ENCODE peak calls at places on chromosomes 5 and 9, in ten cellular contexts. A is heart left ventricle, N is heart right ventricle, M is adipocyte, H is Peyer's patch, V is mesenchymal stem cell, P is pancreas, O is tibial artery, D is stomach, L is body of pancreas. X is an unnamed sample.

GRCh38 chr5:97089149-97089801 is 53.1 kb downstream of the LIX1 start:
- DNase-seq in N (no peak), L (no peak), D (no peak), V (no peak), P (no peak), H (no peak), M (no peak), O (no peak), A (no peak), X (no peak)

GRCh38 chr9:88798476-88798875 is 192.8 kb upstream of the S1PR3 start:
- DNase-seq in H (no peak), D (no peak), L (no peak), V (no peak), M (no peak), A (no peak), P (no peak), N (no peak), O (no peak), X (no peak)

GRCh38 chr5:54469655-54470054 is 14.2 kb downstream of the HSPB3 start:
- DNase-seq in D (no peak), M (peak), H (no peak), A (no peak), N (no peak), O (no peak), V (peak), L (no peak), P (no peak), X (no peak)

GRCh38 chr5:151208481-151208914 is 15.4 kb downstream of the CCDC69 start:
- DNase-seq in M (no peak), H (no peak), L (no peak), P (no peak), A (no peak), N (no peak), V (no peak), D (no peak), O (no peak), X (no peak)

GRCh38 chr9:89426389-89426961 is 71.4 kb downstream of the SEMA4D start:
- DNase-seq in P (no peak), M (no peak), L (no peak), V (no peak), H (no peak), O (no peak), D (no peak), A (peak), N (no peak), X (no peak)

GRCh38 chr5:148729182-148729581 is 74.9 kb upstream of the HTR4 start:
- DNase-seq in D (no peak), A (no peak), N (no peak), M (no peak), V (peak), P (no peak), O (no peak), H (no peak), L (no peak), X (no peak)

GRCh38 chr9:132507670-132508469 is 74.5 kb upstream of the BARHL1 start:
- DNase-seq in M (peak), H (peak), L (peak), V (peak), N (peak), D (peak), P (peak), O (no peak), A (no peak), X (peak)

GRCh38 chr5:126433708-126434107 is 10.5 kb downstream of the GRAMD2B start:
- DNase-seq in A (no peak), O (no peak), P (no peak), D (no peak), M (peak), N (no peak), L (no peak), H (no peak), V (no peak), X (no peak)

GRCh38 chr5:149656576-149657182 is 73.4 kb upstream of the PPARGC1B start:
- DNase-seq in D (peak), V (no peak), A (no peak), H (peak), P (no peak), M (no peak), L (no peak), O (peak), N (peak), X (no peak)

GRCh38 chr5:175226506-175226905 is 217.5 kb downstream of the DRD1 start:
- DNase-seq in M (no peak), D (no peak), O (no peak), V (no peak), A (no peak), H (no peak), L (no peak), N (no peak), P (no peak), X (no peak)

GRCh38 chr5:5316333-5316732 is 106.1 kb upstream of the ICE1 start:
- DNase-seq in M (no peak), L (no peak), V (no peak), A (no peak), D (no peak), H (no peak), N (no peak), P (no peak), O (no peak), X (no peak)

GRCh38 chr9:37408933-37409710 is 13.4 kb upstream of the GRHPR start:
- DNase-seq in L (no peak), M (no peak), A (no peak), N (no peak), V (no peak), P (no peak), O (no peak), H (no peak), D (no peak), X (no peak)

DNA sequence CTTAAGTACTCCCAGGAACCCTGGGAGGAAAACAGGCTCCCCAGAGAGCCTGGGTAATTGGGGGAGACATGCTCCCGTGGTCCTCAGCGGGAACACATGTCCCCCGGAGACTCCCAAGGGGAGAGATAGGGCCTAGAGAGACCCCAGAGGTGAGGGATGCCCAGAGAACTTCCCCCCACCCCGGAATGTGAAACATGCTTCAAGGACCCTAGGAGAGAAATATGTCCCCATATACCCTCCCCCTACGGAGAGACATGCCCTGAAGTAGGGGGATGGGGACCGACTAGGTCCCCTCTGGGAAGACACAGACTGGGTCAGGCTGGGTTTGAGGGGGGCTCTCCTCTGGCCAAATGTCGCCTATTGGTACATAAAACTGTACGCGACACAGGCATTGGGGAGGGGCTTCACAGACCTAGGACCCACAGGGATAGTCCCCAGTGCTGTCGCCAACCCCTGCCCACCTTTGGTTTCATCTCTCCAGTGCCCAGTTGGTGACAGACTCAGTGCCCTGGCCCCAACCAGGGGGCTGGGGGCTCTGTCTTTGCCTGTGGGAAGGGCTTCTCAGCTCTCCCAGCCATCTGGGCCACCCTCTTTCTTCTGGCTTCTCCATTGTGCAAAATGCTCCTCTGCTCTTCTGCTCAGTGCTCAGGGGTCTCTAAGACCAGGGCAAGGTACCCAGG is 26.9 kb downstream of the PCDH1 start:
- DNase-seq in H (no peak), V (no peak), D (no peak), P (no peak), N (no peak), A (no peak), L (no peak), M (no peak), O (no peak), X (no peak)
- H3K4me3 ChIP-seq in H (no peak), V (no peak), D (no peak), P (no peak), N (peak), A (no peak), L (no peak), M (no peak), O (no peak), X (no peak)

DNA sequence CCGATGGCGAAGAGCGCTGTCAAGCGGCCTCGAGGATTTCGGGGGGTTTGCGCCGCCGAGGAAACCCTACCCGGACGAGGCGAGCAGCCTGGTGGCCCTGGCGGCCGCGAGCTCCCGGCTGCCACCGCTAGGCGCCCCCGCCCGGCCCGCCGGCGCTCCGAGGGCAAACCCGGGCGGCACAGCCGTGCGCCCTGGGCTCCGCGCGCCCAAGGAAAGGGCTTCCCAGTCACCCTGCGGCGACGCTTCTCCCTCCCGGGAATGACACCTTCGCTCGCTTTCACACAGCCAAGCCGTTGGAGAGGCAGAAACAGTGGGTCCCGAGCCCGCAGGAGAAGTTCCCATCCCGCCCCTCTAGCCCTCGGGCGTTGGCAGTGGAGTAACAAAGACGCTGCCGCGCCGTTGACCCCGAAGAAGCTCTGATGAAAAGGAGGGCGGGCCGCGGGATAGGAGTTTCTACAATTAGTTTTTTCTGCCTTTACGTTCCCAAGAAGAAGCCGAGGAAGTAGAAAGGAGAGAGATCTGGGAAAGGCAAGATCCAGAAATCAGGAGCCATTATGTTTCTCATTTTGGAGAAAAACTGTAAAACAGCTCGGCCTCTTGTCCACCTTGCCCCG is 126.1 kb downstream of the TMEM174 start:
- DNase-seq in D (no peak), M (peak), O (no peak), N (no peak), H (peak), V (peak), A (no peak), P (no peak), L (no peak), X (no peak)
- H3K4me3 ChIP-seq in D (peak), M (no peak), O (no peak), N (no peak), H (peak), V (no peak), A (no peak), P (peak), L (no peak), X (peak)

DNA sequence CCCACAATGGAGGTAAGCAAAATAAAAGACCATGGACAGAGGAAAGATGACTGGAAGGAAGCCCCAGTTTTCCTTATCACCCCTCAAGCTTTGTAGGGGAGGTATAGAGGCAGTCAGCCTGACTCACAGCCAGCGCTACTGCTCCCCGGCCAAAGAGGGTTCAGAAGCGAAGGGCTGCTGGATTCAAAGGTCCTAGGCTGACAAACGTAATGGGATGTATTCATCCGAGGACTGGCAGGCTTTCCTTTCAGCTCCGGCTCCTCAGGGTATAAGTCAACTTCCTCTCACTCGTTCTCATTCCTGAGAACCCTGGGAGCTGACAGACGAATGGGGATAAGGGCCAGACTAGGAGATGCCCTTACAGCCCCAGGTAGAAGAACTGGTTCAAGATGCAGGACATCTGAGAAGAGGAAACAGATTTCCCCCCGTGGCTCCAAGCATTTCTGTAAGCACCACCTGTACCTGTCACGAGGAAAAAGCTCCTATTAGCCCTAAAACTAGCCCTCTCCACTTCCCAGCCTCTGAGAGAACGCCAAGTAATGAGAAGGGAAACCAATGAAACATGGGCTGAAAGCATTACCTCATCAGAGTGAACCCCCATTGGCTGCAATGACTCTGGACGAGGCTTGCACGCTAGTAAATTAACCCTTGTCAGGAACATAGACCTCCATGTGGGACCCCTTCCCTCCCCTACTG is 22.1 kb upstream of the FAM13B start:
- DNase-seq in N (no peak), H (no peak), D (no peak), O (no peak), P (no peak), A (no peak), L (no peak), V (no peak), M (no peak), X (no peak)
- H3K4me3 ChIP-seq in N (no peak), H (no peak), D (no peak), O (no peak), P (no peak), A (no peak), L (no peak), V (no peak), M (no peak), X (no peak)

DNA sequence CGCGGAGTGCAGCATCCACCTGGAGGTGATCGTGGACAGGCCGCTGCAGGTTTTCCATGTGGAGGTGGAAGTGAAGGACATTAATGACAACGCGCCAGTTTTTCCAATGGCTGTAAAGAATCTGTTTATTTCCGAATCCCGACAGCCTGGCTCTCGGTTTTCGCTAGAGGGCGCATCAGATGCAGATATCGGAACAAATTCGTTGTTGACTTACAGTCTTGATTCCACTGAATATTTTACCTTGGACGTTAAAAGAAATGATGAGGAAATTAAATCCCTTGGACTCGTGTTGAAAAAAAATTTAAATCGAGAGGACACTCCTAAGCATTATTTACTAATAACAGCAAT is 611 bp downstream of the PCDHA3 start:
- DNase-seq in H (no peak), L (no peak), D (no peak), O (no peak), N (no peak), A (no peak), M (no peak), V (no peak), P (no peak), X (no peak)
- H3K4me3 ChIP-seq in H (peak), L (no peak), D (no peak), O (peak), N (peak), A (peak), M (peak), V (no peak), P (peak), X (no peak)

GRCh38 chr5:119318256-119318914 is 37.4 kb upstream of the TNFAIP8 start:
- DNase-seq in L (no peak), H (no peak), A (no peak), O (no peak), P (no peak), D (no peak), N (no peak), V (no peak), M (no peak), X (no peak)

GRCh38 chr5:119313207-119313606 is 42.6 kb upstream of the TNFAIP8 start:
- DNase-seq in M (no peak), L (no peak), N (no peak), P (no peak), O (no peak), H (no peak), D (no peak), V (no peak), A (no peak), X (no peak)

GRCh38 chr5:119313876-119314605 is 41.8 kb upstream of the TNFAIP8 start:
- DNase-seq in V (no peak), A (no peak), P (no peak), D (no peak), M (no peak), N (no peak), O (no peak), H (no peak), L (no peak), X (no peak)

GRCh38 chr5:119316116-119316515 is 39.7 kb upstream of the TNFAIP8 start:
- DNase-seq in D (no peak), V (no peak), L (no peak), O (no peak), M (no peak), H (no peak), A (no peak), N (no peak), P (no peak), X (no peak)

GRCh38 chr5:119315516-119315949 is 40.3 kb upstream of the TNFAIP8 start:
- DNase-seq in N (no peak), D (no peak), A (no peak), M (no peak), L (no peak), H (no peak), P (no peak), O (no peak), V (no peak), X (no peak)
- H3K4me3 ChIP-seq in N (no peak), D (no peak), A (no peak), M (no peak), L (no peak), H (no peak), P (no peak), O (no peak), V (no peak), X (no peak)

GRCh38 chr5:180807654-180808414 is 5.2 kb upstream of the MGAT1 start:
- DNase-seq in O (no peak), P (no peak), V (no peak), H (no peak), D (no peak), A (no peak), M (no peak), L (no peak), N (no peak), X (no peak)
- H3K4me3 ChIP-seq in O (peak), P (peak), V (no peak), H (peak), D (peak), A (no peak), M (peak), L (no peak), N (peak), X (peak)

X was measured in SK-N-MC.